ENCODE peak calls at places on chromosome 6, in six cellular contexts. One of them, this sample, is unnamed. For H3K9me3, the result is how much of the 10 kb centered on the place peaks cover.

GRCh38 chr6:39420300-39421265 is 98.1 kb upstream of the KCNK16 start:
- DNase-seq in endothelial cell of umbilical vein: no peak
- DNase-seq in HepG2: no peak
- DNase-seq in H1: no peak
- DNase-seq in fibroblast of lung: peak
- DNase-seq in astrocyte: peak
- DNase-seq in this sample: no peak

GRCh38 chr6:109351231-109352132 is 30.8 kb downstream of the CD164 start:
- DNase-seq in fibroblast of lung: peak
- DNase-seq in H1: no peak
- DNase-seq in endothelial cell of umbilical vein: no peak
- DNase-seq in astrocyte: no peak
- DNase-seq in HepG2: no peak
- DNase-seq in this sample: no peak

GRCh38 chr6:135410856-135411255 is 86.7 kb downstream of the AHI1 start:
- DNase-seq in H1: no peak
- DNase-seq in astrocyte: no peak
- DNase-seq in endothelial cell of umbilical vein: no peak
- DNase-seq in HepG2: no peak
- DNase-seq in fibroblast of lung: no peak
- DNase-seq in this sample: no peak

GRCh38 chr6:148265058-148265457 is 77.6 kb upstream of the SASH1 start:
- DNase-seq in HepG2: no peak
- DNase-seq in fibroblast of lung: no peak
- DNase-seq in astrocyte: no peak
- DNase-seq in H1: no peak
- DNase-seq in endothelial cell of umbilical vein: no peak
- DNase-seq in this sample: no peak

GRCh38 chr6:35330541-35331119 is 11.7 kb upstream of the PPARD start:
- DNase-seq in H1: no peak
- DNase-seq in fibroblast of lung: no peak
- DNase-seq in HepG2: no peak
- DNase-seq in astrocyte: no peak
- DNase-seq in endothelial cell of umbilical vein: no peak
- DNase-seq in this sample: no peak

GRCh38 chr6:38307730-38308129 is 332.0 kb downstream of the BTBD9 start:
- DNase-seq in HepG2: no peak
- DNase-seq in fibroblast of lung: no peak
- DNase-seq in H1: no peak
- DNase-seq in astrocyte: no peak
- DNase-seq in endothelial cell of umbilical vein: no peak
- DNase-seq in this sample: peak

GRCh38 chr6:12013368-12013617 is 1.2 kb downstream of the HIVEP1 start:
- DNase-seq in astrocyte: no peak
- DNase-seq in HepG2: no peak
- DNase-seq in fibroblast of lung: no peak
- DNase-seq in H1: no peak
- DNase-seq in endothelial cell of umbilical vein: no peak
- DNase-seq in this sample: no peak

GRCh38 chr6:90204327-90204726 is 92.3 kb downstream of the BACH2 start:
- DNase-seq in HepG2: no peak
- DNase-seq in astrocyte: peak
- DNase-seq in fibroblast of lung: peak
- DNase-seq in H1: no peak
- DNase-seq in endothelial cell of umbilical vein: no peak
- DNase-seq in this sample: no peak

GRCh38 chr6:165714907-165715306 is 51.9 kb upstream of the PDE10A start:
- DNase-seq in astrocyte: no peak
- DNase-seq in endothelial cell of umbilical vein: no peak
- DNase-seq in fibroblast of lung: no peak
- DNase-seq in HepG2: no peak
- DNase-seq in H1: no peak
- DNase-seq in this sample: no peak

GRCh38 chr6:26520088-26520839 is 17.9 kb upstream of the HMGN4 start:
- DNase-seq in fibroblast of lung: no peak
- DNase-seq in astrocyte: peak
- DNase-seq in HepG2: peak
- DNase-seq in endothelial cell of umbilical vein: peak
- DNase-seq in H1: no peak
- DNase-seq in this sample: no peak

GRCh38 chr6:149467265-149467664 is 17.5 kb downstream of the ZC3H12D start:
- DNase-seq in H1: no peak
- DNase-seq in astrocyte: no peak
- DNase-seq in HepG2: no peak
- DNase-seq in fibroblast of lung: no peak
- DNase-seq in endothelial cell of umbilical vein: no peak
- DNase-seq in this sample: no peak
- H3K9ac ChIP-seq in H1: no peak
- H3K9ac ChIP-seq in astrocyte: no peak
- H3K9ac ChIP-seq in HepG2: no peak
- H3K9ac ChIP-seq in fibroblast of lung: no peak
- H3K9ac ChIP-seq in endothelial cell of umbilical vein: no peak
- H3K9ac ChIP-seq in this sample: no peak

DNA sequence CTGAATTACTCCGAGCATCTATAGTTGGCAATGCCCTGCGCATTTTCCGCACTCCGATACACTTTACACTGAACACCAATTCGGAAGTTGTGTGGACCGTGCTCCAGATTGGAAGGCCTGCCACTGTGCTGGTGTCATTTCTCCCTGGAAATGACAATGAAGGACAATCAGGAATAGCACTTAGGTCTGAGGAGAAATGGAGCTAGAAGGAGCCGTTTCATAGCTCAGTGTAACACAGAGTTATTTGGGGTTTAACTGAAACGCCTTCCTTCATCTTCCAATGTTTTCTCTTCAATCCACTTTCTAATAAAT is 501 bp upstream of the PLA2G7 start:
- DNase-seq in astrocyte: no peak
- DNase-seq in HepG2: no peak
- DNase-seq in endothelial cell of umbilical vein: no peak
- DNase-seq in fibroblast of lung: no peak
- DNase-seq in H1: no peak
- DNase-seq in this sample: no peak
- TF ChIP-seq EZH2 in astrocyte: no peak
- TF ChIP-seq EZH2 in HepG2: peak
- TF ChIP-seq EZH2 in endothelial cell of umbilical vein: no peak
- TF ChIP-seq EZH2 in fibroblast of lung: peak
- TF ChIP-seq EZH2 in H1: no peak
- TF ChIP-seq EZH2 in this sample: no peak

GRCh38 chr6:110513001-110513400 is 36.6 kb upstream of the SLC22A16 start:
- DNase-seq in astrocyte: no peak
- DNase-seq in fibroblast of lung: peak
- DNase-seq in H1: no peak
- DNase-seq in endothelial cell of umbilical vein: peak
- DNase-seq in HepG2: no peak
- DNase-seq in this sample: no peak

GRCh38 chr6:110511401-110511800 is 35.0 kb upstream of the SLC22A16 start:
- DNase-seq in fibroblast of lung: no peak
- DNase-seq in H1: peak
- DNase-seq in endothelial cell of umbilical vein: no peak
- DNase-seq in HepG2: no peak
- DNase-seq in astrocyte: no peak
- DNase-seq in this sample: no peak

GRCh38 chr6:110514818-110515217 is 38.4 kb upstream of the SLC22A16 start:
- DNase-seq in endothelial cell of umbilical vein: no peak
- DNase-seq in H1: no peak
- DNase-seq in fibroblast of lung: no peak
- DNase-seq in astrocyte: no peak
- DNase-seq in HepG2: no peak
- DNase-seq in this sample: no peak

DNA sequence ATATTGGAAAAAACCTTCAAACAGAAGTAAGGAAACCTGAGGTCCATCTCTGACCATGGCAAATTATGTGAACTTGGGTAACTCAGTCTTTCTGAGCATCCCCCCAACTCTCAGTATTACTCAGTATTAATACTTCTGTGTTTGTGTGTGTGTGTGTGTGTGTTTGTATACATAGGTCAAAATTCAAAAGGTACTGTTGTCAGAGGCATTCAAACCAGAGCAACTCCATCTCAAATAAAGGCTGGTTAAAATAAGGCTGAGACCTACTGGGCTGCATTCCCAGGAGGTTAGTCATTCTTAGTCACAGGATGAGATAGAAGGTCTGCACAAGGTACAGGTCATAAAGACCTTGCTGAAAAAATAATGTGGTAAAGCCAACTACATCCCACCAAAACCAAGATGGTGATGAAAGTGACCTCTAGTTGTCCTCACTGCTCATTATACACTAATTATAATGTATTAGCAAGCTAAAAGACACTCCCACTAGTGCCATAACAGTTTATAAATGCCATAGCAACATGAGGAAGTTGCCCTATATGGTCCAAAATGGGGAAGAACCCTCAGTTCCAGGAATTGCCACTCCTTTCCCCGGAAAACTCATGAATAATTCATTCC is 33.3 kb upstream of the SLC22A16 start:
- DNase-seq in fibroblast of lung: peak
- DNase-seq in H1: no peak
- DNase-seq in astrocyte: peak
- DNase-seq in endothelial cell of umbilical vein: peak
- DNase-seq in HepG2: peak
- DNase-seq in this sample: no peak
- H3K9me3 ChIP-seq in fibroblast of lung: under half
- H3K9me3 ChIP-seq in H1: under half
- H3K9me3 ChIP-seq in astrocyte: under half
- H3K9me3 ChIP-seq in endothelial cell of umbilical vein: under half
- H3K9me3 ChIP-seq in HepG2: under half
- H3K9me3 ChIP-seq in this sample: under half

GRCh38 chr6:105594821-105595220 is 191.9 kb upstream of the PREP start:
- DNase-seq in HepG2: no peak
- DNase-seq in H1: no peak
- DNase-seq in fibroblast of lung: peak
- DNase-seq in astrocyte: peak
- DNase-seq in endothelial cell of umbilical vein: no peak
- DNase-seq in this sample: no peak
- H3K9ac ChIP-seq in HepG2: no peak
- H3K9ac ChIP-seq in H1: no peak
- H3K9ac ChIP-seq in fibroblast of lung: no peak
- H3K9ac ChIP-seq in astrocyte: peak
- H3K9ac ChIP-seq in endothelial cell of umbilical vein: no peak
- H3K9ac ChIP-seq in this sample: no peak

DNA sequence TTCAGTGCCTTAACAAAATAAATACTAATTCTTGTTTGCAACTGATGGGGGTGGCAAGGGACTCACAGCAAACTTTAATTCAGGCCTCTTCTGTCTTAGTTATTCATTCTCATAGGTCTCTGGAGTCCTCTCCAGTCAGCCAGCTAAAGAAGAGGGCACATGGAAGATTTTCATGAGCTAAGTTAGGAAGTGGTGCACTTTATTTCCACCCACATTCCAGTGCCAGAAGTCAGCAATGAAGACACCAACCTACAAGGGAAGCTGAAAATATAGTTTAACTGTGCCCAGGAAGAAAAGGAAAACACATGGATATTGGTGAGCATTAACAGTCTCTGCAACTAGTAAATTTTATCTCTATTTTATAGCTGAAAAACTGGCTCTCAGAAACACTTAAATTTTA is 16.7 kb upstream of the IRAK1BP1 start:
- DNase-seq in HepG2: no peak
- DNase-seq in fibroblast of lung: no peak
- DNase-seq in H1: no peak
- DNase-seq in endothelial cell of umbilical vein: no peak
- DNase-seq in astrocyte: no peak
- DNase-seq in this sample: no peak
- TF ChIP-seq EZH2 in HepG2: no peak
- TF ChIP-seq EZH2 in fibroblast of lung: no peak
- TF ChIP-seq EZH2 in H1: no peak
- TF ChIP-seq EZH2 in endothelial cell of umbilical vein: no peak
- TF ChIP-seq EZH2 in astrocyte: no peak
- TF ChIP-seq EZH2 in this sample: no peak

DNA sequence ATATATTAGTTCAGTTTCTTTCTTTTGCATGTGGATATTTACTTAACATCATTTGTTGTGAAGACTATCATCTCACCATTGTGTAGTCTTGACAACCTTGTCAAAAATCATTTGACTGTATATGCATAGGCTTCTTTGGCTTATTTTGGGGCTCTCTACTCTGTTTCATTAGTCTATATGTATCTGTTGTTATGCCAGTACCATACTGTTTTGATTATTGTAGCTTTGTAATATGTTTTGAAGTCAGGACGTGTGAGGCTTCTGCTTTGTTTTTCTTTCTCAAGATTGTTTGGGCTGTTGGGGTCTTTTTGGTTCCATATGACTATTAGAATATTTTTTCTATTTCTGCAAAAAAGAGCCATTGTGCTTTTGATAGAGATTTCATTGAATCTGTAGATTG is 288.2 kb upstream of the RNF217 start:
- DNase-seq in fibroblast of lung: no peak
- DNase-seq in endothelial cell of umbilical vein: no peak
- DNase-seq in astrocyte: no peak
- DNase-seq in HepG2: no peak
- DNase-seq in H1: no peak
- DNase-seq in this sample: no peak
- H3K9me3 ChIP-seq in fibroblast of lung: under half
- H3K9me3 ChIP-seq in endothelial cell of umbilical vein: under half
- H3K9me3 ChIP-seq in astrocyte: under half
- H3K9me3 ChIP-seq in HepG2: half or more
- H3K9me3 ChIP-seq in H1: under half
- H3K9me3 ChIP-seq in this sample: under half

This sample was measured in DND-41.